ENCODE peak calls at places on chromosomes 3 and 15, in nine cellular contexts. S is suprapubic skin, H is A549, C is sigmoid colon, X is ovary, N is stomach, A is SK-N-SH, G is transverse colon, K is GM12878. O is an unnamed sample.

GRCh38 chr3:11554236-11554610 is 89.5 kb downstream of the VGLL4 start:
- DNase-seq in G (no peak), H (no peak), N (no peak), C (no peak), A (no peak), K (no peak), X (no peak), S (no peak), O (no peak)

GRCh38 chr15:39621210-39621609 is 40.3 kb downstream of the THBS1 start:
- DNase-seq in H (no peak), G (no peak), N (no peak), A (no peak), K (no peak), S (no peak), C (no peak), X (no peak), O (no peak)

GRCh38 chr15:57861039-57861638 is 154.6 kb downstream of the POLR2M start:
- DNase-seq in C (no peak), N (no peak), G (no peak), X (no peak), K (peak; percentile 8), A (peak; percentile 24), S (no peak), H (peak; percentile 74), O (no peak)

GRCh38 chr3:110343945-110344344 is 727.7 kb upstream of the NECTIN3 start:
- DNase-seq in C (no peak), X (no peak), N (no peak), A (no peak), G (no peak), S (no peak), K (no peak), H (peak; percentile 45), O (no peak)

GRCh38 chr15:77589839-77590238 is 42.9 kb downstream of the LINGO1 start:
- DNase-seq in K (no peak), X (no peak), C (no peak), G (no peak), N (no peak), H (no peak), A (no peak), S (no peak), O (no peak)

GRCh38 chr3:110199588-110199943 is 862.2 kb upstream of the DPPA4 start:
- DNase-seq in G (no peak), A (no peak), X (no peak), N (no peak), S (no peak), K (no peak), H (no peak), C (no peak), O (no peak)

GRCh38 chr3:127777861-127778711 is 44.2 kb downstream of the MGLL start:
- DNase-seq in H (no peak), X (no peak), A (no peak), G (no peak), K (no peak), C (no peak), N (no peak), S (no peak), O (no peak)

GRCh38 chr3:58306662-58307286 is 454 bp downstream of the HTD2 start:
- DNase-seq in K (no peak), S (peak; percentile 77), H (peak; percentile 40), N (peak; percentile 30), X (peak; percentile 49), G (peak; percentile 43), A (peak; percentile 52), C (peak; percentile 70), O (no peak)

GRCh38 chr15:73876779-73877178 is 3.4 kb downstream of the TBC1D21 start:
- DNase-seq in S (no peak), G (no peak), H (no peak), A (no peak), C (no peak), X (no peak), K (no peak), N (peak; percentile 7), O (no peak)

GRCh38 chr3:24342275-24342674 is 152.4 kb downstream of the THRB start:
- DNase-seq in C (no peak), K (no peak), N (no peak), A (no peak), H (no peak), S (no peak), X (no peak), G (no peak), O (no peak)

GRCh38 chr15:70504988-70505387 is 258.4 kb downstream of the UACA start:
- DNase-seq in H (no peak), G (no peak), N (no peak), K (no peak), S (no peak), A (no peak), C (no peak), X (no peak), O (no peak)

GRCh38 chr3:128993461-128994172 is at the start of gene CFAP92:
- DNase-seq in A (peak; percentile 97), S (peak; percentile 89), K (no peak), G (peak; percentile 94), N (peak; percentile 94), C (peak; percentile 93), H (peak; percentile 54), X (peak; percentile 88), O (peak; percentile 47)
- H3K4me3 ChIP-seq in A (peak within 1 kb of the TSS; percentile 52), S (peak within 1 kb of the TSS; percentile 45), K (no peak within 1 kb of the TSS), G (peak within 1 kb of the TSS; percentile 52), N (peak within 1 kb of the TSS; percentile 57), C (peak within 1 kb of the TSS; percentile 55), H (peak within 1 kb of the TSS; percentile 38), X (peak within 1 kb of the TSS; percentile 43), O (peak within 1 kb of the TSS; percentile 18)

GRCh38 chr3:52651592-52651991 is 34.1 kb downstream of the PBRM1 start:
- DNase-seq in G (no peak), A (no peak), S (no peak), X (no peak), H (no peak), K (no peak), C (no peak), N (no peak), O (no peak)

GRCh38 chr3:52650437-52650836 is 35.3 kb downstream of the PBRM1 start:
- DNase-seq in A (no peak), X (no peak), G (no peak), K (no peak), N (no peak), H (no peak), C (no peak), S (no peak), O (no peak)

DNA sequence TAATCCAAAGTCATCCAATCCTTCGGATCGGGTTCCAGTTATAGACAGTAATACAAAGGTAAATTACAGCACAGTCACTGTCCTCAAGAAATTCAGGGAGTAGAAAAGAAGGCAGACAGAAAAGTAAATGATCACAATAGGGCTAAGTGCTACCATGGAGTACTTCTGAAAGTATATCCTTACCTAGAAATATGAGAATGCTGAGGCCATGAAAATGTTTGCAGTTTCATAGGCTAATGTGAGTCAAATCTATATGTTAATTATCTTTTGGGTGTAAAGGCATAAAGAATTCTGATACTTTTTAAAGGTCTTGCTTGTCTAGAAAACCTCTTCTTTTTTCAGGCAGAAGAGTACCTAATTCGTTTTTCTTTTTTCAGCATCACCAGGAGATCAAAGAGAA is 29.8 kb downstream of the PBRM1 start:
- DNase-seq in N (no peak), G (no peak), K (no peak), X (no peak), S (no peak), C (no peak), H (no peak), A (no peak), O (no peak)
- TF ChIP-seq EP300 in N (no peak), G (no peak), K (no peak), X (no peak), S (no peak), C (no peak), H (no peak), A (no peak), O (no peak)

DNA sequence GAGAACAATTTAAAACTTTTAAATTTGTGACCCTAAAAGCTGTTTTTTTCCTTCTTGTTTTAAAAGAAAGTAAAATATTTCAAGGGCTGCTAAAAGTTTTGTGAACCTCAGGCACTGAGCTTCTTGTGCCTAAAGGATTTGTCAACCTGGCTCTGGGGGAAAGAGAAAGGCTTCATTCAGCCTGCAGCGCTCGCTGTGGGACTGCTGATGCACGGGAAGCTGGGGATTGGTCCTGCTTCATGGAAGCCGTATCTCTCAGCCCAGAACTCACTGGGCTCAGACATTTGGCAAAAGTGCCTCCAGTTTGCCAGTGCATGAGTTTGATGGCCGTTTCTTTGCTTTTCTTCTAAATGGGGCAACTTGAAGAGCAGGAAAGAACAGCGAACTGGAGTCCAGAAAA is 30.8 kb downstream of the TPRG1 start:
- DNase-seq in C (no peak), A (no peak), K (no peak), X (no peak), H (no peak), G (no peak), S (no peak), N (no peak), O (no peak)
- H3K27ac ChIP-seq in C (no peak overlapping the region), A (no peak overlapping the region), K (no peak overlapping the region), X (no peak overlapping the region), H (no peak overlapping the region), G (no peak overlapping the region), S (no peak overlapping the region), N (no peak overlapping the region), O (no peak overlapping the region)

GRCh38 chr3:123089611-123090301 is 22.9 kb downstream of the PDIA5 start:
- DNase-seq in G (no peak), A (no peak), N (peak; percentile 89), X (peak; percentile 44), C (peak; percentile 86), H (no peak), S (no peak), K (no peak), O (no peak)

GRCh38 chr3:123092243-123092642 is 25.4 kb downstream of the PDIA5 start:
- DNase-seq in H (no peak), K (no peak), C (no peak), X (no peak), S (no peak), G (no peak), A (no peak), N (no peak), O (no peak)

GRCh38 chr3:123093696-123094095 is 26.9 kb downstream of the PDIA5 start:
- DNase-seq in S (no peak), A (no peak), H (no peak), C (no peak), N (no peak), G (no peak), X (no peak), K (no peak), O (no peak)

GRCh38 chr3:123088360-123088759 is 21.5 kb downstream of the PDIA5 start:
- DNase-seq in G (no peak), S (no peak), X (no peak), H (no peak), A (no peak), K (no peak), C (no peak), N (no peak), O (no peak)

DNA sequence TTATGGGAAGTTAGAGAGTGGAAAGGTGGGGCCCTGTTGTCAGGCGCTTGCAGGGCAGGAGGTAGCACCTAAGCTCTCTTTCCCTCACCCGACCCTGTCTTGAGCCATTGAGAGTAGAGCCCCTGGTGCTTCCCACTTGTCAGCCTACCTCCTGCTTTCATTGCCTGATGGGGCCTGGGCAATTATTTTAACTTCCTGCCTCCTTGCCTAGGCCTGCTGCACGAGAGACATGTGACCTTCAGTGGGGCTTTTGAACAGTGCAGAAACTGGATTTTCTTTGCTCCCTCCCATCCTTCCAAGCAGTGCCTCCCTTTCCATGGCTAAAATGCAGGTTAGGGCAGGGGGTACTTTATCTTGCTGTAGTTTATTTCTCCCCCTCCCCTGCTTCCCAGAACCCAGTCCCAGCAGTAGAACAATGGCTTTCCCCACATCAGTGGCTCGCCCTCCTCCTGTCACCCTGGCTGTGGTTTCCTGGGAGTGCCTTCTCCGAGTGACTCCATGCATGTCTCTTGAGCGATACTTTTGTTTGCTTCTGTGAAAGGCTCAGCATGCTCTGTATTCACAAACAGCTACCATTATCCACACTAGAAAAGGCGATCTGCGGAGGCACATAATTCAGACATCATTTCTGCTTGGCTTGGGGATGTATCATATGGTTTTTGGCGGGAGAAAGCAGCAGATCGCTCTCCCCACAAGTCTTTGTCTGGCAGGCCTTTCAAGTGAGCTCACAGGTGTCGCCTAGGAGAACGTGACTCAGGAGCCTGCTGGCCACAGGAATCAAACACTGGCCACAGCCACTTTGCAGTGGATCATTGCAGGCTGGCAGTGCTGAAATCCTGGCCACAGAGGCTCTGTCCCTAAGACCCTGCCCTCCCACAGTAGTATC is 24.1 kb downstream of the PDIA5 start:
- DNase-seq in X (no peak), S (no peak), K (no peak), H (no peak), G (no peak), N (no peak), A (no peak), C (no peak), O (no peak)
- H3K4me3 ChIP-seq in X (no peak overlapping the region), S (no peak overlapping the region), K (no peak overlapping the region), H (no peak overlapping the region), G (no peak overlapping the region), N (no peak overlapping the region), A (no peak overlapping the region), C (no peak overlapping the region), O (no peak overlapping the region)

O was measured in tibial nerve.